ENCODE peak calls at places on chromosomes 7 and 10, in ten cellular contexts. M is SK-N-SH, K is GM23338, I is HCT116, W is K562, Q is transverse colon, T is stomach, N is breast epithelium, L is esophagus muscularis mucosa, O is spleen. U is an unnamed sample.
A peak's percentile ranks its signal among the peaks of the same experiment; 100 is the strongest.

GRCh38 chr10:16116404-16117304 is 256.3 kb upstream of the MINDY3 start:
- DNase-seq in M (peak; percentile 30), K (peak; percentile 77), I (peak; percentile 4), W (peak; percentile 28), Q (no peak), T (no peak), N (no peak), L (no peak), O (no peak), U (no peak)

GRCh38 chr10:26881600-26882331 is 21.0 kb upstream of the ABI1 start:
- DNase-seq in M (peak; percentile 58), K (peak; percentile 85), I (peak; percentile 69), W (peak; percentile 61), Q (no peak), T (no peak), N (no peak), L (peak; percentile 34), O (no peak), U (no peak)

GRCh38 chr10:75034131-75034512 is 77.3 kb upstream of the SAMD8 start:
- DNase-seq in M (no peak), K (no peak), I (no peak), W (no peak), Q (no peak), T (no peak), N (no peak), L (no peak), O (no peak), U (no peak)

GRCh38 chr10:69629897-69630650 is at the start of gene FAM241B:
- DNase-seq in M (peak; percentile 97), K (peak; percentile 87), I (peak; percentile 45), W (peak; percentile 83), Q (peak; percentile 84), T (peak; percentile 80), N (peak; percentile 78), L (peak; percentile 81), O (peak; percentile 92), U (peak; percentile 80)

GRCh38 chr10:26430641-26431163 is 7.4 kb upstream of the APBB1IP start:
- DNase-seq in M (no peak), K (no peak), I (no peak), W (no peak), Q (no peak), T (no peak), N (no peak), L (peak; percentile 21), O (no peak), U (no peak)

GRCh38 chr10:49512121-49512809 is 26.7 kb downstream of the ERCC6 start:
- DNase-seq in M (peak; percentile 38), K (peak; percentile 57), I (peak; percentile 16), W (peak; percentile 51), Q (no peak), T (no peak), N (no peak), L (no peak), O (no peak), U (no peak)

GRCh38 chr7:121083138-121083789 is 94.8 kb downstream of the CPED1 start:
- DNase-seq in M (no peak), K (no peak), I (no peak), W (peak; percentile 85), Q (no peak), T (no peak), N (no peak), L (no peak), O (no peak), U (no peak)

GRCh38 chr7:27295236-27295635 is 52.6 kb downstream of the EVX1 start:
- DNase-seq in M (no peak), K (no peak), I (no peak), W (no peak), Q (no peak), T (no peak), N (no peak), L (no peak), O (no peak), U (no peak)

GRCh38 chr10:118034755-118035154 is 12.0 kb downstream of the RAB11FIP2 start:
- DNase-seq in M (no peak), K (no peak), I (no peak), W (no peak), Q (no peak), T (no peak), N (no peak), L (no peak), O (peak; percentile 77), U (no peak)

GRCh38 chr7:101171442-101171837 is 6.1 kb upstream of the VGF start:
- DNase-seq in M (peak; percentile 46), K (no peak), I (no peak), W (peak; percentile 46), Q (no peak), T (no peak), N (no peak), L (no peak), O (no peak), U (no peak)

GRCh38 chr7:107123392-107123791 is 45.4 kb upstream of the HBP1 start:
- DNase-seq in M (no peak), K (no peak), I (no peak), W (no peak), Q (no peak), T (no peak), N (no peak), L (no peak), O (no peak), U (no peak)

GRCh38 chr10:88851706-88852105 is at the start of gene ANKRD22:
- DNase-seq in M (no peak), K (peak; percentile 53), I (peak; percentile 84), W (no peak), Q (peak; percentile 86), T (peak; percentile 85), N (peak; percentile 56), L (no peak), O (no peak), U (no peak)

GRCh38 chr7:1289681-1290261 is 57.1 kb downstream of the UNCX start:
- DNase-seq in M (no peak), K (peak; percentile 41), I (no peak), W (no peak), Q (no peak), T (no peak), N (no peak), L (no peak), O (peak; percentile 69), U (no peak)

GRCh38 chr7:128427289-128427891 is 17.6 kb upstream of the IMPDH1 start:
- DNase-seq in M (peak; percentile 65), K (peak; percentile 88), I (peak; percentile 36), W (peak; percentile 80), Q (no peak), T (peak; percentile 46), N (no peak), L (no peak), O (no peak), U (no peak)

GRCh38 chr7:12297709-12298108 is 86.6 kb downstream of the TMEM106B start:
- DNase-seq in M (no peak), K (peak; percentile 65), I (peak; percentile 15), W (no peak), Q (no peak), T (no peak), N (no peak), L (no peak), O (no peak), U (no peak)

GRCh38 chr10:79088176-79088575 is 19.4 kb downstream of the ZMIZ1 start:
- DNase-seq in M (no peak), K (no peak), I (no peak), W (no peak), Q (peak; percentile 76), T (peak; percentile 91), N (no peak), L (no peak), O (no peak), U (no peak)
- TF ChIP-seq POLR2AphosphoS5 in M (no peak), K (no peak), I (no peak), W (no peak), Q (peak; percentile 72), T (peak; percentile 92), N (no peak), L (no peak), O (peak; percentile 3), U (no peak)

GRCh38 chr7:137959987-137960386 is 41.9 kb downstream of the CREB3L2 start:
- DNase-seq in M (no peak), K (no peak), I (no peak), W (no peak), Q (no peak), T (no peak), N (no peak), L (no peak), O (no peak), U (no peak)

GRCh38 chr7:137958593-137959431 is 43.1 kb downstream of the CREB3L2 start:
- DNase-seq in M (no peak), K (no peak), I (no peak), W (no peak), Q (no peak), T (no peak), N (no peak), L (no peak), O (no peak), U (no peak)

GRCh38 chr7:137962491-137962874 is 39.4 kb downstream of the CREB3L2 start:
- DNase-seq in M (no peak), K (no peak), I (no peak), W (no peak), Q (no peak), T (no peak), N (no peak), L (no peak), O (no peak), U (no peak)

GRCh38 chr7:137962875-137963507 is 38.9 kb downstream of the CREB3L2 start:
- DNase-seq in M (peak; percentile 46), K (no peak), I (no peak), W (peak; percentile 97), Q (no peak), T (no peak), N (no peak), L (no peak), O (no peak), U (no peak)

GRCh38 chr7:137961200-137962177 is 40.4 kb downstream of the CREB3L2 start:
- DNase-seq in M (no peak), K (no peak), I (no peak), W (peak; percentile 77), Q (no peak), T (no peak), N (no peak), L (no peak), O (no peak), U (no peak)
- H3K4me1 ChIP-seq in M (peaks cover 14% of the 10 kb centered on the region), K (peaks cover 5% of the 10 kb centered on the region), I (no peaks in the 10 kb centered on the region), W (peaks cover 82% of the 10 kb centered on the region), Q (peaks cover 12% of the 10 kb centered on the region), T (peaks cover 26% of the 10 kb centered on the region), N (peaks cover 11% of the 10 kb centered on the region), L (peaks cover 72% of the 10 kb centered on the region), O (peaks cover 17% of the 10 kb centered on the region), U (peaks cover 30% of the 10 kb centered on the region)

DNA sequence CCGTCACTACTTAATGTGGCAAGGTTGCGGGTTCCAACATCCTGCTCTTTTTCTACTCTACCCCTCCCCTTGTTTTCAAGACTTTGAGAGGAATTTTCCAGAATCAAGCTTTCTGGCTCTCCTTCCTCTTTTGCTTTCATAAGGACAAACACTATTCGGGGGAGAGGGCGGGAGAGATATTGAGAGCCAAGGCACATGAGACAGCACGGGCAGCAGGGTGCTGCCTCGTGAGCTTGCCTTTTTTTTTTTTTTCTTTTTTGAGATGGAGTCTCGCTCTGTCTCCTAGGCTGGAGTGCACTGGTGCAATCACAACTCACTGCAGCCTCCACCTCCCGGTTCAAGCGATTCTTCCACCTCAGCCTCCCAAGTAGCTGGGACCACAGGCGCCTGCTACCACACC is 6.8 kb upstream of the PFKFB3 start:
- DNase-seq in M (no peak), K (no peak), I (no peak), W (no peak), Q (no peak), T (no peak), N (no peak), L (no peak), O (no peak), U (peak; percentile 83)
- TF ChIP-seq POLR2AphosphoS5 in M (no peak), K (no peak), I (no peak), W (no peak), Q (no peak), T (no peak), N (no peak), L (peak; percentile 45), O (no peak), U (no peak)

GRCh38 chr7:92699560-92699959 is 109.4 kb upstream of the FAM133B start:
- DNase-seq in M (no peak), K (no peak), I (no peak), W (no peak), Q (no peak), T (no peak), N (no peak), L (no peak), O (no peak), U (no peak)
- H3K4me1 ChIP-seq in M (peaks cover 49% of the 10 kb centered on the region), K (peaks cover 8% of the 10 kb centered on the region), I (peaks cover 38% of the 10 kb centered on the region), W (peaks cover 11% of the 10 kb centered on the region), Q (peaks cover 55% of the 10 kb centered on the region), T (peaks cover 26% of the 10 kb centered on the region), N (no peaks in the 10 kb centered on the region), L (peaks cover 41% of the 10 kb centered on the region), O (no peaks in the 10 kb centered on the region), U (peaks cover 46% of the 10 kb centered on the region)

U was measured in sigmoid colon.